ENCODE peak calls at places on chromosomes 3 and 15, in six cellular contexts. One of them, this sample, is unnamed.

GRCh38 chr3:48180530-48181253 is 7.5 kb downstream of the CDC25A start:
- DNase-seq in H9: no peak
- DNase-seq in tibial nerve: no peak
- DNase-seq in brain microvascular endothelial cell: no peak
- DNase-seq in IMR-90: no peak
- DNase-seq in left ventricle myocardium inferior: no peak
- DNase-seq in this sample: no peak

GRCh38 chr3:116000315-116000714 is 377.0 kb downstream of the GAP43 start:
- DNase-seq in H9: no peak
- DNase-seq in brain microvascular endothelial cell: peak; percentile 97
- DNase-seq in IMR-90: peak; percentile 99
- DNase-seq in tibial nerve: no peak
- DNase-seq in left ventricle myocardium inferior: no peak
- DNase-seq in this sample: no peak

GRCh38 chr3:195100903-195101591 is 169.9 kb downstream of the XXYLT1 start:
- DNase-seq in IMR-90: peak; percentile 55
- DNase-seq in H9: no peak
- DNase-seq in tibial nerve: peak; percentile 31
- DNase-seq in left ventricle myocardium inferior: peak; percentile 80
- DNase-seq in brain microvascular endothelial cell: no peak
- DNase-seq in this sample: no peak

GRCh38 chr3:168707900-168708299 is 612.2 kb upstream of the GOLIM4 start:
- DNase-seq in IMR-90: no peak
- DNase-seq in tibial nerve: no peak
- DNase-seq in brain microvascular endothelial cell: no peak
- DNase-seq in left ventricle myocardium inferior: no peak
- DNase-seq in H9: no peak
- DNase-seq in this sample: no peak

GRCh38 chr3:25724948-25725645 is 58.1 kb downstream of the NGLY1 start:
- DNase-seq in H9: no peak
- DNase-seq in tibial nerve: no peak
- DNase-seq in IMR-90: no peak
- DNase-seq in brain microvascular endothelial cell: no peak
- DNase-seq in left ventricle myocardium inferior: no peak
- DNase-seq in this sample: no peak

GRCh38 chr3:171962137-171962720 is 77.1 kb upstream of the FNDC3B start:
- DNase-seq in H9: no peak
- DNase-seq in IMR-90: no peak
- DNase-seq in left ventricle myocardium inferior: no peak
- DNase-seq in brain microvascular endothelial cell: no peak
- DNase-seq in tibial nerve: no peak
- DNase-seq in this sample: no peak

GRCh38 chr3:151800449-151800848 is 13.5 kb upstream of the AADAC start:
- DNase-seq in left ventricle myocardium inferior: no peak
- DNase-seq in H9: no peak
- DNase-seq in brain microvascular endothelial cell: no peak
- DNase-seq in tibial nerve: no peak
- DNase-seq in IMR-90: no peak
- DNase-seq in this sample: no peak

GRCh38 chr3:27670619-27671018 is 51.5 kb downstream of the EOMES start:
- DNase-seq in brain microvascular endothelial cell: no peak
- DNase-seq in IMR-90: no peak
- DNase-seq in H9: no peak
- DNase-seq in tibial nerve: no peak
- DNase-seq in left ventricle myocardium inferior: no peak
- DNase-seq in this sample: no peak

GRCh38 chr3:176795897-176796296 is 401.4 kb downstream of the TBL1XR1 start:
- DNase-seq in left ventricle myocardium inferior: no peak
- DNase-seq in brain microvascular endothelial cell: no peak
- DNase-seq in H9: no peak
- DNase-seq in IMR-90: no peak
- DNase-seq in tibial nerve: no peak
- DNase-seq in this sample: no peak

GRCh38 chr3:113773381-113773780 is 26.5 kb downstream of the ATP6V1A start:
- DNase-seq in IMR-90: peak; percentile 91
- DNase-seq in left ventricle myocardium inferior: no peak
- DNase-seq in brain microvascular endothelial cell: no peak
- DNase-seq in tibial nerve: no peak
- DNase-seq in H9: no peak
- DNase-seq in this sample: no peak

GRCh38 chr3:149909923-149910322 is 60.8 kb downstream of the PFN2 start:
- DNase-seq in left ventricle myocardium inferior: no peak
- DNase-seq in tibial nerve: no peak
- DNase-seq in H9: no peak
- DNase-seq in brain microvascular endothelial cell: no peak
- DNase-seq in IMR-90: no peak
- DNase-seq in this sample: no peak

GRCh38 chr15:92941668-92942067 is 41.5 kb downstream of the CHD2 start:
- DNase-seq in left ventricle myocardium inferior: no peak
- DNase-seq in IMR-90: no peak
- DNase-seq in H9: no peak
- DNase-seq in tibial nerve: no peak
- DNase-seq in brain microvascular endothelial cell: no peak
- DNase-seq in this sample: no peak

GRCh38 chr3:57278237-57278636 is 14.2 kb downstream of the ASB14 start:
- DNase-seq in H9: no peak
- DNase-seq in left ventricle myocardium inferior: no peak
- DNase-seq in brain microvascular endothelial cell: no peak
- DNase-seq in IMR-90: peak; percentile 2
- DNase-seq in tibial nerve: no peak
- DNase-seq in this sample: no peak

GRCh38 chr15:99425666-99426301 is 140.0 kb upstream of the MEF2A start:
- DNase-seq in IMR-90: no peak
- DNase-seq in left ventricle myocardium inferior: peak; percentile 28
- DNase-seq in tibial nerve: no peak
- DNase-seq in brain microvascular endothelial cell: no peak
- DNase-seq in H9: no peak
- DNase-seq in this sample: no peak

GRCh38 chr3:190718691-190719090 is 143.8 kb downstream of the GMNC start:
- DNase-seq in H9: no peak
- DNase-seq in brain microvascular endothelial cell: peak; percentile 36
- DNase-seq in tibial nerve: no peak
- DNase-seq in IMR-90: peak; percentile 89
- DNase-seq in left ventricle myocardium inferior: no peak
- DNase-seq in this sample: no peak

GRCh38 chr3:49841126-49841525 is 15.2 kb downstream of the TRAIP start:
- DNase-seq in brain microvascular endothelial cell: no peak
- DNase-seq in left ventricle myocardium inferior: no peak
- DNase-seq in H9: peak; percentile 68
- DNase-seq in tibial nerve: no peak
- DNase-seq in IMR-90: no peak
- DNase-seq in this sample: peak; percentile 26

GRCh38 chr15:88894348-88894818 is 961 bp downstream of the HAPLN3 start:
- DNase-seq in tibial nerve: peak; percentile 51
- DNase-seq in left ventricle myocardium inferior: peak; percentile 58
- DNase-seq in H9: peak; percentile 89
- DNase-seq in IMR-90: no peak
- DNase-seq in brain microvascular endothelial cell: no peak
- DNase-seq in this sample: no peak

GRCh38 chr3:53250881-53251605 is 4.8 kb downstream of the TKT start:
- DNase-seq in left ventricle myocardium inferior: no peak
- DNase-seq in brain microvascular endothelial cell: no peak
- DNase-seq in H9: no peak
- DNase-seq in IMR-90: no peak
- DNase-seq in tibial nerve: no peak
- DNase-seq in this sample: no peak

GRCh38 chr3:38662544-38662943 is 13.1 kb upstream of the SCN5A start:
- DNase-seq in IMR-90: peak; percentile 43
- DNase-seq in left ventricle myocardium inferior: no peak
- DNase-seq in brain microvascular endothelial cell: peak; percentile 39
- DNase-seq in H9: peak; percentile 81
- DNase-seq in tibial nerve: no peak
- DNase-seq in this sample: no peak

GRCh38 chr3:175384569-175384968 is 525.4 kb downstream of the NAALADL2 start:
- DNase-seq in left ventricle myocardium inferior: no peak
- DNase-seq in IMR-90: no peak
- DNase-seq in brain microvascular endothelial cell: no peak
- DNase-seq in tibial nerve: no peak
- DNase-seq in H9: no peak
- DNase-seq in this sample: no peak

GRCh38 chr3:39275052-39275451 is 4.8 kb downstream of the CX3CR1 start:
- DNase-seq in brain microvascular endothelial cell: no peak
- DNase-seq in left ventricle myocardium inferior: no peak
- DNase-seq in H9: no peak
- DNase-seq in IMR-90: peak; percentile 68
- DNase-seq in tibial nerve: no peak
- DNase-seq in this sample: no peak

GRCh38 chr3:148790841-148791240 is 36.8 kb upstream of the CPB1 start:
- DNase-seq in IMR-90: no peak
- DNase-seq in brain microvascular endothelial cell: no peak
- DNase-seq in H9: no peak
- DNase-seq in left ventricle myocardium inferior: no peak
- DNase-seq in tibial nerve: peak; percentile 73
- DNase-seq in this sample: peak; percentile 52

GRCh38 chr15:74954515-74954914 is 2.1 kb downstream of the RPP25 start:
- DNase-seq in tibial nerve: no peak
- DNase-seq in left ventricle myocardium inferior: peak; percentile 37
- DNase-seq in H9: no peak
- DNase-seq in brain microvascular endothelial cell: peak; percentile 89
- DNase-seq in IMR-90: peak; percentile 84
- DNase-seq in this sample: no peak

GRCh38 chr3:52012699-52013098 is 17.0 kb upstream of the RPL29 start:
- DNase-seq in tibial nerve: no peak
- DNase-seq in IMR-90: no peak
- DNase-seq in brain microvascular endothelial cell: no peak
- DNase-seq in left ventricle myocardium inferior: no peak
- DNase-seq in H9: no peak
- DNase-seq in this sample: no peak

GRCh38 chr15:87844031-87844430 is 412.5 kb downstream of the NTRK3 start:
- DNase-seq in left ventricle myocardium inferior: no peak
- DNase-seq in H9: no peak
- DNase-seq in IMR-90: no peak
- DNase-seq in tibial nerve: no peak
- DNase-seq in brain microvascular endothelial cell: no peak
- DNase-seq in this sample: no peak

GRCh38 chr3:36738701-36739100 is 25.7 kb downstream of the DCLK3 start:
- DNase-seq in IMR-90: no peak
- DNase-seq in tibial nerve: no peak
- DNase-seq in brain microvascular endothelial cell: peak; percentile 47
- DNase-seq in left ventricle myocardium inferior: peak; percentile 82
- DNase-seq in H9: no peak
- DNase-seq in this sample: no peak

GRCh38 chr3:36740822-36741221 is 23.5 kb downstream of the DCLK3 start:
- DNase-seq in tibial nerve: no peak
- DNase-seq in IMR-90: no peak
- DNase-seq in H9: no peak
- DNase-seq in left ventricle myocardium inferior: no peak
- DNase-seq in brain microvascular endothelial cell: no peak
- DNase-seq in this sample: no peak

GRCh38 chr3:36744770-36745169 is 19.6 kb downstream of the DCLK3 start:
- DNase-seq in H9: no peak
- DNase-seq in left ventricle myocardium inferior: no peak
- DNase-seq in IMR-90: no peak
- DNase-seq in brain microvascular endothelial cell: no peak
- DNase-seq in tibial nerve: no peak
- DNase-seq in this sample: no peak

GRCh38 chr3:36741285-36741684 is 23.1 kb downstream of the DCLK3 start:
- DNase-seq in IMR-90: peak; percentile 3
- DNase-seq in brain microvascular endothelial cell: no peak
- DNase-seq in H9: no peak
- DNase-seq in left ventricle myocardium inferior: no peak
- DNase-seq in tibial nerve: no peak
- DNase-seq in this sample: no peak

DNA sequence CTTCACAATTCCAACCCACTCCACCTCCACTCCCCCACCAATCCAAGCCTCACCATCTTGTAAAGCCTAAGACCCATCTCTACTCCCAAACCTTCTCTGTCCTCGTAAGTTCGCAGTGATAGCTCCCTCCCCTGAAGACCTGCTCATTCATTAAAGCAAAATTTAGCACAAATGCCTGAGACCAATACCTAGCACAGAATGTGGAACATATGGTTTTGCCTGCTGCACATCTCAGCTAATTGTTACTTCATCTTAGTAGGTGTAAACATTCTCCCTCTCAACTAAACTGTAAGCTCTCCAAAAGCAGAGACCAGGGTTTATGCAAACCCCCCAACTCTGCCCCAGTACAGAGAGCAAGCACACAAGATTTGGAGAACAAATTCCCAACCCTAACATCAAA is 20.5 kb downstream of the DCLK3 start:
- DNase-seq in IMR-90: no peak
- DNase-seq in brain microvascular endothelial cell: no peak
- DNase-seq in tibial nerve: no peak
- DNase-seq in left ventricle myocardium inferior: no peak
- DNase-seq in H9: no peak
- DNase-seq in this sample: no peak
- H3K27ac ChIP-seq in IMR-90: no peak overlapping the region
- H3K27ac ChIP-seq in brain microvascular endothelial cell: no peak overlapping the region
- H3K27ac ChIP-seq in tibial nerve: no peak overlapping the region
- H3K27ac ChIP-seq in left ventricle myocardium inferior: no peak overlapping the region
- H3K27ac ChIP-seq in H9: no peak overlapping the region
- H3K27ac ChIP-seq in this sample: no peak overlapping the region

GRCh38 chr15:97483232-97483631 is 477.3 kb upstream of the ARRDC4 start:
- DNase-seq in IMR-90: no peak
- DNase-seq in brain microvascular endothelial cell: no peak
- DNase-seq in H9: no peak
- DNase-seq in left ventricle myocardium inferior: no peak
- DNase-seq in tibial nerve: no peak
- DNase-seq in this sample: no peak

GRCh38 chr15:97479957-97480356 is 480.5 kb upstream of the ARRDC4 start:
- DNase-seq in brain microvascular endothelial cell: no peak
- DNase-seq in tibial nerve: no peak
- DNase-seq in IMR-90: no peak
- DNase-seq in H9: no peak
- DNase-seq in left ventricle myocardium inferior: no peak
- DNase-seq in this sample: no peak

DNA sequence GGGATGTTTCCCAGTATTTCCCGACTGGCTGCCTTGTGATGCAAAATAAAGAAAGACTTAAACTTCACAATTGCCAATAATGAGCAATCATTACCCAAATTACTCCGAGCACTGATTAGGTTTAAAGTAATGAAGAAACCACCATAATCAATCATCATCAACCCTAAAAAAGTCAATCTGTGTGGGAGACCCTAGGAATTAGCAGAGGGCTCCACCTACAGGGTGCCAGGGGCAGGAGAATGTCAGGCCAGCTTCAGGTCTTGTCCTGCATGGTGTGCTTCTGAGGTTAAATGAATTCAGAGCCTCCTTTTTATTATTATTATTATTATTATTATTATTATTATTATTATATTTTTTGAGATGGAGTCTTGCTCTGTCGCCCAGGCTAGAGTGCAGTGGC is 478.0 kb upstream of the ARRDC4 start:
- DNase-seq in IMR-90: no peak
- DNase-seq in brain microvascular endothelial cell: no peak
- DNase-seq in H9: peak; percentile 40
- DNase-seq in left ventricle myocardium inferior: no peak
- DNase-seq in tibial nerve: no peak
- DNase-seq in this sample: no peak
- TF ChIP-seq CTCF in IMR-90: no peak
- TF ChIP-seq CTCF in brain microvascular endothelial cell: peak; percentile 40
- TF ChIP-seq CTCF in H9: peak; percentile 76
- TF ChIP-seq CTCF in left ventricle myocardium inferior: peak; percentile 38
- TF ChIP-seq CTCF in tibial nerve: no peak
- TF ChIP-seq CTCF in this sample: no peak

GRCh38 chr15:52466134-52466701 is 62.5 kb downstream of the MYO5A start:
- DNase-seq in H9: peak; percentile 68
- DNase-seq in brain microvascular endothelial cell: no peak
- DNase-seq in tibial nerve: peak; percentile 32
- DNase-seq in IMR-90: no peak
- DNase-seq in left ventricle myocardium inferior: peak; percentile 37
- DNase-seq in this sample: no peak
- H3K27ac ChIP-seq in H9: no peak overlapping the region
- H3K27ac ChIP-seq in brain microvascular endothelial cell: no peak overlapping the region
- H3K27ac ChIP-seq in tibial nerve: no peak overlapping the region
- H3K27ac ChIP-seq in IMR-90: no peak overlapping the region
- H3K27ac ChIP-seq in left ventricle myocardium inferior: no peak overlapping the region
- H3K27ac ChIP-seq in this sample: no peak overlapping the region

GRCh38 chr3:147616998-147617619 is 207.9 kb downstream of the ZIC1 start:
- DNase-seq in IMR-90: peak; percentile 12
- DNase-seq in left ventricle myocardium inferior: no peak
- DNase-seq in H9: no peak
- DNase-seq in brain microvascular endothelial cell: no peak
- DNase-seq in tibial nerve: no peak
- DNase-seq in this sample: no peak
- TF ChIP-seq CTCF in IMR-90: peak; percentile 52
- TF ChIP-seq CTCF in left ventricle myocardium inferior: peak; percentile 57
- TF ChIP-seq CTCF in H9: peak; percentile 81
- TF ChIP-seq CTCF in brain microvascular endothelial cell: peak; percentile 16
- TF ChIP-seq CTCF in tibial nerve: no peak
- TF ChIP-seq CTCF in this sample: peak; percentile 68

This sample was measured in dorsolateral prefrontal cortex.